ENCODE peak calls at places on chromosomes 4 and X, in eight cellular contexts. P is right atrium auricular region; T is AG10803; G is psoas muscle; W is CD8-positive, alpha-beta T cell; D is GM06990; K is kidney epithelial cell; H is dorsolateral prefrontal cortex. X is an unnamed sample.

GRCh38 chrX:120021927-120022326 is 55.6 kb downstream of the RHOXF2B start:
- DNase-seq in G (no peak), T (no peak), D (no peak), W (no peak), H (no peak), P (no peak), K (no peak), X (no peak)

GRCh38 chr4:78565971-78566372 is 14.4 kb downstream of the ANXA3 start:
- DNase-seq in T (peak), G (no peak), H (no peak), K (no peak), D (no peak), W (no peak), P (no peak), X (no peak)

GRCh38 chr4:99404595-99405287 is 30.4 kb downstream of the ADH7 start:
- DNase-seq in T (peak), K (peak), G (peak), H (no peak), D (peak), W (no peak), P (no peak), X (no peak)

GRCh38 chr4:118738090-118738489 is 52.9 kb downstream of the METTL14 start:
- DNase-seq in W (no peak), T (no peak), G (no peak), K (no peak), D (no peak), P (no peak), H (no peak), X (no peak)

GRCh38 chr4:140568507-140569306 is at the start of gene UCP1:
- DNase-seq in H (no peak), K (no peak), G (peak), T (no peak), D (no peak), W (no peak), P (no peak), X (peak)

GRCh38 chr4:145680902-145681301 is 956 bp downstream of the C4orf51 start:
- DNase-seq in K (no peak), T (no peak), W (no peak), G (no peak), P (no peak), H (no peak), D (no peak), X (no peak)

GRCh38 chr4:38078590-38079381 is 118.6 kb downstream of the PTTG2 start:
- DNase-seq in T (peak), D (no peak), K (no peak), P (no peak), G (no peak), W (no peak), H (no peak), X (no peak)

GRCh38 chr4:46937493-46937892 is 28.4 kb upstream of the COX7B2 start:
- DNase-seq in K (no peak), D (no peak), W (no peak), P (no peak), T (no peak), H (no peak), G (no peak), X (no peak)

GRCh38 chrX:114583646-114584433 is at the start of gene HTR2C:
- DNase-seq in T (no peak), W (no peak), K (no peak), H (no peak), G (no peak), D (no peak), P (no peak), X (no peak)

GRCh38 chrX:110683925-110684324 is 111.7 kb downstream of the CHRDL1 start:
- DNase-seq in K (no peak), D (no peak), H (no peak), T (no peak), P (no peak), G (no peak), W (no peak), X (no peak)

GRCh38 chrX:66760648-66761047 is 121.8 kb upstream of the EDA2R start:
- DNase-seq in W (no peak), T (no peak), H (no peak), K (no peak), D (no peak), G (no peak), P (no peak), X (no peak)

GRCh38 chrX:45669715-45670360 is 469.2 kb upstream of the DIPK2B start:
- DNase-seq in P (no peak), H (no peak), W (no peak), D (no peak), G (no peak), K (no peak), T (peak), X (no peak)

GRCh38 chrX:1851527-1851926 is 236.7 kb downstream of the ASMT start:
- DNase-seq in H (no peak), P (no peak), T (no peak), G (no peak), D (no peak), K (no peak), W (no peak), X (no peak)

GRCh38 chrX:2609431-2610238 is 81.5 kb upstream of the CD99 start:
- DNase-seq in T (no peak), W (no peak), G (no peak), P (no peak), K (no peak), H (no peak), D (no peak), X (no peak)

GRCh38 chr4:37244583-37245390 is at the start of gene NWD2:
- DNase-seq in P (no peak), H (no peak), K (no peak), G (no peak), D (no peak), W (no peak), T (no peak), X (peak)

GRCh38 chrX:41384041-41384705 is 50.2 kb downstream of the DDX3X start:
- DNase-seq in P (peak), G (peak), K (peak), D (no peak), T (peak), W (peak), H (no peak), X (peak)

GRCh38 chr4:16140520-16141249 is 56.9 kb upstream of the PROM1 start:
- DNase-seq in H (no peak), W (no peak), D (no peak), G (no peak), K (peak), T (peak), P (no peak), X (no peak)

GRCh38 chr4:137905930-137906329 is 336.2 kb downstream of the SLC7A11 start:
- DNase-seq in D (no peak), H (no peak), K (no peak), T (peak), W (no peak), P (no peak), G (no peak), X (no peak)

GRCh38 chr4:103915224-103915869 is 195.6 kb upstream of the TACR3 start:
- DNase-seq in P (no peak), K (no peak), H (no peak), G (no peak), D (peak), T (peak), W (no peak), X (no peak)

GRCh38 chr4:82450966-82451755 is 20.8 kb downstream of the ENOPH1 start:
- DNase-seq in W (no peak), G (no peak), D (no peak), P (no peak), K (no peak), H (no peak), T (peak), X (no peak)

GRCh38 chr4:90187148-90187884 is 60.1 kb downstream of the CCSER1 start:
- DNase-seq in D (peak), G (no peak), K (no peak), W (no peak), T (no peak), H (no peak), P (no peak), X (no peak)

GRCh38 chr4:103429283-103429682 is 231.1 kb upstream of the CENPE start:
- DNase-seq in G (no peak), K (no peak), W (no peak), T (no peak), H (no peak), D (peak), P (no peak), X (no peak)

GRCh38 chr4:15034071-15034764 is 31.9 kb downstream of the CPEB2 start:
- DNase-seq in H (no peak), K (no peak), W (no peak), P (no peak), G (no peak), D (no peak), T (peak), X (peak)

GRCh38 chr4:30718889-30719252 is 1.3 kb upstream of the PCDH7 start:
- DNase-seq in D (peak), K (no peak), H (no peak), W (no peak), P (no peak), T (no peak), G (no peak), X (peak)

GRCh38 chr4:133668061-133668851 is 519.2 kb downstream of the PCDH10 start:
- DNase-seq in W (no peak), P (no peak), D (no peak), T (no peak), H (no peak), G (no peak), K (no peak), X (no peak)

GRCh38 chr4:3388461-3389185 is 53.1 kb upstream of the HGFAC start:
- DNase-seq in W (no peak), K (peak), H (no peak), P (no peak), T (peak), D (peak), G (no peak), X (peak)

GRCh38 chrX:30373951-30374350 is 64.8 kb upstream of the NR0B1 start:
- DNase-seq in K (peak), D (no peak), P (no peak), H (no peak), W (no peak), G (no peak), T (no peak), X (no peak)

GRCh38 chrX:16567681-16568080 is 82.3 kb upstream of the S100G start:
- DNase-seq in H (no peak), P (no peak), W (no peak), T (no peak), K (no peak), G (no peak), D (no peak), X (no peak)

GRCh38 chr4:145933134-145933533 is 5.5 kb downstream of the ZNF827 start:
- DNase-seq in T (peak), D (no peak), K (no peak), W (no peak), P (no peak), H (no peak), G (no peak), X (no peak)

GRCh38 chr4:7170012-7170411 is 22.3 kb upstream of the SORCS2 start:
- DNase-seq in T (no peak), G (no peak), D (no peak), W (no peak), H (no peak), K (no peak), P (no peak), X (no peak)

GRCh38 chrX:154720067-154720466 is 30.8 kb downstream of the GAB3 start:
- DNase-seq in P (no peak), D (no peak), T (no peak), W (no peak), H (no peak), K (no peak), G (no peak), X (no peak)

GRCh38 chrX:154721155-154721554 is 29.7 kb downstream of the GAB3 start:
- DNase-seq in K (no peak), D (no peak), G (no peak), P (no peak), H (no peak), T (no peak), W (no peak), X (no peak)

GRCh38 chrX:154719132-154719675 is 31.7 kb downstream of the GAB3 start:
- DNase-seq in G (no peak), P (no peak), D (no peak), H (no peak), W (peak), T (peak), K (no peak), X (no peak)

GRCh38 chrX:154717824-154718223 is 33.1 kb downstream of the GAB3 start:
- DNase-seq in H (no peak), T (peak), K (no peak), W (peak), P (no peak), D (no peak), G (no peak), X (no peak)

GRCh38 chrX:154718607-154719006 is 32.3 kb downstream of the GAB3 start:
- DNase-seq in H (no peak), K (no peak), T (no peak), D (no peak), G (no peak), W (no peak), P (no peak), X (no peak)
- H3K4me3 ChIP-seq in H (no peak), K (no peak), T (no peak), D (no peak), G (no peak), W (no peak), P (no peak), X (no peak)

GRCh38 chr4:184506527-184507121 is 32.3 kb upstream of the IRF2 start:
- DNase-seq in K (no peak), T (no peak), P (no peak), D (peak), W (no peak), G (no peak), H (peak), X (no peak)
- TF ChIP-seq CTCF in K (no peak), T (peak), P (no peak), D (peak), W (peak), G (peak), H (peak), X (no peak)

GRCh38 chr4:86035688-86036087 is 324.2 kb downstream of the MAPK10 start:
- DNase-seq in H (no peak), D (no peak), T (no peak), P (no peak), G (no peak), W (no peak), K (no peak), X (no peak)

GRCh38 chr4:86032476-86033022 is 327.3 kb downstream of the MAPK10 start:
- DNase-seq in G (peak), W (no peak), K (no peak), P (no peak), D (no peak), T (peak), H (no peak), X (no peak)

GRCh38 chr4:86031927-86032326 is 327.9 kb downstream of the MAPK10 start:
- DNase-seq in P (no peak), G (no peak), T (peak), H (no peak), K (no peak), D (no peak), W (no peak), X (no peak)

GRCh38 chr4:86034616-86035015 is 325.2 kb downstream of the MAPK10 start:
- DNase-seq in G (no peak), K (no peak), W (no peak), P (no peak), H (no peak), T (no peak), D (no peak), X (no peak)

DNA sequence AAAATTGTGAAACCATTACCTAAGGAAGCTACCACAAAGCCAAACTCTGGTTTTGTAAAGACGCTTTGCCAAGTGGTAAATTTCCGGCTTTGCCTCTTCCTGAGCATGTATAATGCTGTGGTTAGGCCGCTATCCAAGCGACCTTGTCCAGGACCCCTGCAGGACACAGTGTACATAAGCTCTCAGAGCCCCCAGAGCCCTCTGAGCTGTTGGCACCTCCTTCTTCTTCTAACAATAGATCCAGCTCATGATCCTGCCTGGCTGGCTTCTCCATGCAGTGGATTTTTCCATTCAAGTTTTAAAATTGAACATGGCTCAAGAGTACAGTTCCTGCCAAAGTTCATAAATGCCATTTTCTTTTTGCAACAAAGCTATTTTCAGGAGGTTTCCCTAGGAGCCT is 326.7 kb downstream of the MAPK10 start:
- DNase-seq in T (peak), G (peak), D (no peak), K (no peak), H (no peak), P (peak), W (no peak), X (peak)
- H3K4me3 ChIP-seq in T (peak), G (no peak), D (no peak), K (no peak), H (no peak), P (peak), W (no peak), X (no peak)

DNA sequence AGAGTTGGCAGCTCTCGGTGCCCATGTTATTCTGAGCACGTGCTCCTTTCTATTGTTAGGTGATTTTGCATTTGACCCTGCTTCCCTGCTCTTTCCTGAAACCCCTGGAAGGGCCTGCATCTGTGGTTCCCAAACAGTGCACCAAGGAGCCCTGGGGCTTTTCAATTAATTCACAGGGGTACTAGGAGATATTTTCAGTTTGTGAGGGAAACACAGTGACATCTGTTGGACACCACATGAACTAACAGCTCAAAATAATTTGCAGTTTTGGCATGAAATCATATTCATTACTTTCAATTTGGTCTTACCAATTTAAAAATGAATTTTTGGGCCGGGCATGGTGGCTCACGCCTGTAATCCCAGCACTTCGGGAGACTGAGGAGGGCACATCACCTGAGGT is 156.6 kb downstream of the GATB start:
- DNase-seq in T (peak), G (no peak), K (no peak), D (no peak), W (no peak), H (no peak), P (no peak), X (no peak)
- TF ChIP-seq CTCF in T (peak), G (peak), K (peak), D (peak), W (no peak), H (peak), P (no peak), X (peak)

GRCh38 chr4:173506780-173507211 is 23.2 kb downstream of the HAND2 start:
- DNase-seq in G (no peak), K (no peak), H (no peak), T (no peak), W (peak), P (peak), D (no peak), X (peak)
- H3K4me3 ChIP-seq in G (peak), K (peak), H (peak), T (no peak), W (peak), P (peak), D (no peak), X (peak)

GRCh38 chr4:1376391-1376840 is 29.4 kb downstream of the UVSSA start:
- DNase-seq in H (no peak), G (peak), D (no peak), P (no peak), W (no peak), K (no peak), T (no peak), X (peak)

GRCh38 chr4:1375761-1376322 is 28.8 kb downstream of the UVSSA start:
- DNase-seq in H (no peak), T (no peak), W (no peak), D (no peak), K (no peak), P (no peak), G (peak), X (no peak)

GRCh38 chr4:1377606-1378261 is 28.5 kb downstream of the NKX1-1 start:
- DNase-seq in P (no peak), W (no peak), T (no peak), H (no peak), G (peak), D (no peak), K (no peak), X (no peak)

GRCh38 chr4:1378559-1379231 is 27.5 kb downstream of the NKX1-1 start:
- DNase-seq in P (no peak), G (peak), T (no peak), D (no peak), K (no peak), W (no peak), H (no peak), X (peak)

GRCh38 chr4:1376841-1377605 is 29.2 kb downstream of the NKX1-1 start:
- DNase-seq in D (no peak), K (no peak), W (no peak), H (no peak), P (no peak), G (peak), T (no peak), X (no peak)
- TF ChIP-seq CTCF in D (no peak), K (no peak), W (no peak), H (no peak), P (no peak), G (no peak), T (no peak), X (no peak)

X was measured in heart right ventricle.